ENCODE peak calls at places on chromosomes 5 and 9, in nine cellular contexts. N, M, I, B, E, F, V, X and T are unnamed samples.

GRCh38 chr9:221989-222776 is 7.5 kb downstream of the DOCK8 start:
- DNase-seq in E (no peak), B (no peak), V (no peak), X (no peak), N (no peak), M (no peak), F (no peak), I (no peak), T (no peak)

GRCh38 chr9:116592926-116593325 is 94.2 kb upstream of the TRIM32 start:
- DNase-seq in N (no peak), F (peak; percentile 9), I (no peak), M (no peak), X (no peak), V (no peak), E (no peak), B (no peak), T (no peak)

GRCh38 chr5:67992919-67993318 is 222.6 kb upstream of the PIK3R1 start:
- DNase-seq in V (no peak), M (no peak), N (no peak), I (no peak), F (peak; percentile 30), X (no peak), B (peak; percentile 32), E (no peak), T (no peak)

GRCh38 chr9:130946778-130947617 is 8.0 kb upstream of the FIBCD1 start:
- DNase-seq in E (no peak), X (no peak), N (peak; percentile 64), V (no peak), I (no peak), F (peak; percentile 41), B (peak; percentile 82), M (no peak), T (no peak)

GRCh38 chr9:129245276-129245675 is 67.2 kb upstream of the IER5L start:
- DNase-seq in E (no peak), I (no peak), V (no peak), M (no peak), B (no peak), N (no peak), X (no peak), F (peak; percentile 34), T (no peak)

GRCh38 chr5:170353946-170354345 is 35.2 kb downstream of the KCNMB1 start:
- DNase-seq in E (no peak), F (no peak), I (no peak), X (no peak), B (no peak), M (no peak), N (no peak), V (no peak), T (no peak)

GRCh38 chr5:115480245-115480644 is 64.3 kb downstream of the FEM1C start:
- DNase-seq in E (no peak), N (no peak), X (no peak), V (no peak), I (no peak), M (no peak), B (no peak), F (no peak), T (no peak)

GRCh38 chr9:135524130-135524861 is 3.1 kb downstream of the LCN1 start:
- DNase-seq in F (peak; percentile 49), I (no peak), N (no peak), X (no peak), V (peak; percentile 44), E (peak; percentile 51), M (no peak), B (no peak), T (no peak)

GRCh38 chr9:99134893-99135341 is 30.0 kb downstream of the TGFBR1 start:
- DNase-seq in M (no peak), X (no peak), N (no peak), E (no peak), B (peak; percentile 50), V (no peak), I (no peak), F (peak; percentile 53), T (peak; percentile 40)

GRCh38 chr9:137515338-137515724 is 34.9 kb downstream of the PNPLA7 start:
- DNase-seq in V (no peak), E (no peak), N (no peak), F (no peak), I (no peak), M (no peak), B (no peak), X (no peak), T (no peak)

GRCh38 chr9:134560654-134561053 is 80.9 kb upstream of the COL5A1 start:
- DNase-seq in F (no peak), B (no peak), E (no peak), V (peak; percentile 27), N (peak; percentile 1), M (peak; percentile 26), X (no peak), I (no peak), T (no peak)

GRCh38 chr9:83472221-83472665 is 66.0 kb downstream of the FRMD3 start:
- DNase-seq in E (no peak), X (no peak), B (peak; percentile 36), N (peak; percentile 72), M (no peak), V (no peak), F (peak; percentile 31), I (no peak), T (no peak)

GRCh38 chr5:16759147-16759800 is 142.5 kb upstream of the RETREG1 start:
- DNase-seq in M (no peak), N (no peak), V (no peak), B (no peak), I (no peak), E (no peak), X (no peak), F (no peak), T (peak; percentile 12)

GRCh38 chr9:129343697-129344375 is 165.8 kb upstream of the IER5L start:
- DNase-seq in X (no peak), B (no peak), V (peak; percentile 64), I (no peak), E (peak; percentile 81), N (peak; percentile 82), M (peak; percentile 88), F (peak; percentile 75), T (no peak)

GRCh38 chr5:143170977-143171376 is 232.5 kb downstream of the NR3C1 start:
- DNase-seq in X (no peak), I (no peak), M (no peak), N (no peak), B (no peak), V (no peak), E (no peak), F (no peak), T (no peak)

GRCh38 chr9:126612813-126613641 is 701 bp upstream of the LMX1B start:
- DNase-seq in M (peak; percentile 52), I (no peak), N (no peak), E (no peak), X (no peak), B (peak; percentile 48), V (peak; percentile 78), F (no peak), T (no peak)

DNA sequence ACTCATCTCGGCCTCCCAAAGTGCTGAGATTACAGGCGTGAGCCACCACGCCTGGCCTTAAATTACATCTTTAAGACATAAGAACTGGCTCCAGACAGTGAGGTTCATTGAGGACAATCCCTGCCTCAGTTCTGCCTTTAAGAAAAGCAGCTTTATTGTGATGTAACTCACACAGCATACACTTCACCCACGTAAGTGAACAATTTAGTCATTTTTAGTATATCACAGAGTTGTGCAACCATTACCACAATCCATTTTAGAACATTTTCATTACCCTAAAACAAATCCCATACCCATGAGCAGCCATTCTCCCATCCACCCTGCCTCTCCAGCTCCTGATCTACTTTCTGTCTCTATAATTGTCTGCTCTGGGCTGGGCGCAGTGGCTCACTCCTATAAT is 24.0 kb upstream of the LTC4S start:
- DNase-seq in X (no peak), V (no peak), N (no peak), E (no peak), B (no peak), M (no peak), I (no peak), F (peak; percentile 58), T (no peak)
- H3K4me3 ChIP-seq in X (no peak overlapping the region), V (no peak overlapping the region), N (no peak overlapping the region), E (no peak overlapping the region), B (no peak overlapping the region), M (no peak overlapping the region), I (no peak overlapping the region), F (no peak overlapping the region), T (no peak overlapping the region)

DNA sequence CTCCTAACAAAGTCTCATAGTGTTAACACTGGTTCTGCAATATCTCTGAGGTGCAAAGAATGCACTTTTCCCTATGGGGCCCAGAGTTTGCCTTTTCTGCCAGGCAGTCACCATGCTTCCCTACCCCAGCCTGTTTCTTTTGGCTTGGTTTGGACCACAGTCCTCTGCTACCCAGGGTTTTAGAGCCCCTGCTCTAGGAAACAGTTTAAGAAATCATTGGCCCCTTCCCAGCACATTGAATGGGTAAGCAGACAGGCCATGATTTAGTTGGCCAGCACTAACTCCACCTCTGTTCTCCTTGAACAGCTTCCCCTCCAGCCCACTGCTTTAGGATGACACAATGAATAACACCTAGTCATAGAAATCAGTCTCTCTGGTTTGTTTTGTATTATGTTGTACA is 73.2 kb downstream of the UBAP1 start:
- DNase-seq in I (no peak), E (no peak), X (no peak), N (no peak), B (no peak), M (no peak), V (no peak), F (peak; percentile 73), T (no peak)
- H3K27ac ChIP-seq in I (no peak overlapping the region), E (peak overlapping the region; percentile 56), X (no peak overlapping the region), N (no peak overlapping the region), B (peak overlapping the region; percentile 82), M (no peak overlapping the region), V (peak overlapping the region; percentile 17), F (peak overlapping the region; percentile 13), T (no peak overlapping the region)

GRCh38 chr5:139391570-139392323 is 2.0 kb upstream of the MZB1 start:
- DNase-seq in N (no peak), E (no peak), F (no peak), I (no peak), M (no peak), V (no peak), B (peak; percentile 73), X (no peak), T (no peak)

GRCh38 chr5:139388198-139388821 is 1.4 kb downstream of the MZB1 start:
- DNase-seq in X (no peak), I (no peak), N (peak; percentile 52), F (peak; percentile 58), B (no peak), E (peak; percentile 63), M (no peak), V (peak; percentile 60), T (no peak)

GRCh38 chr5:139390639-139391569 is 1.2 kb upstream of the MZB1 start:
- DNase-seq in F (no peak), B (no peak), X (no peak), E (peak; percentile 51), N (no peak), V (peak; percentile 56), I (no peak), M (no peak), T (no peak)

GRCh38 chr5:139387611-139388197 is 2.0 kb downstream of the MZB1 start:
- DNase-seq in N (no peak), I (no peak), B (no peak), F (no peak), X (no peak), V (peak; percentile 43), E (no peak), M (no peak), T (no peak)

GRCh38 chr5:139389701-139390638 is at the start of gene MZB1:
- DNase-seq in V (peak; percentile 47), X (peak; percentile 85), F (no peak), E (no peak), N (no peak), M (no peak), I (no peak), B (no peak), T (no peak)
- H3K4me1 ChIP-seq in V (no peaks in the 10 kb centered on the region), X (peaks cover 51% of the 10 kb centered on the region), F (peaks cover 12% of the 10 kb centered on the region), E (peaks cover 38% of the 10 kb centered on the region), N (peaks cover 8% of the 10 kb centered on the region), M (peaks cover 56% of the 10 kb centered on the region), I (peaks cover 2% of the 10 kb centered on the region), B (peaks cover 26% of the 10 kb centered on the region), T (peaks cover 9% of the 10 kb centered on the region)

GRCh38 chr5:137888489-137888874 is 775 bp upstream of the PKD2L2 start:
- DNase-seq in N (no peak), E (no peak), B (no peak), I (no peak), M (no peak), V (no peak), X (no peak), F (no peak), T (no peak)
- H3K4me3 ChIP-seq in N (no peak overlapping the region), E (peak overlapping the region; percentile 62), B (peak overlapping the region; percentile 47), I (no peak overlapping the region), M (peak overlapping the region; percentile 50), V (no peak overlapping the region), X (peak overlapping the region; percentile 58), F (no peak overlapping the region), T (peak overlapping the region; percentile 73)